ENCODE peak calls at places on chromosomes 1 and 21, in six cellular contexts. W, E, R, S, C and P are unnamed samples.

GRCh38 chr1:185409345-185409744 is 92.3 kb upstream of the IVNS1ABP start:
- DNase-seq in W (no peak), E (no peak), R (no peak), S (no peak), C (no peak), P (no peak)

GRCh38 chr1:40143891-40144575 is 17.2 kb upstream of the RLF start:
- DNase-seq in W (no peak), E (peak), R (peak), S (peak), C (no peak), P (peak)

GRCh38 chr1:54326577-54327385 is 79.4 kb downstream of the SSBP3 start:
- DNase-seq in W (no peak), E (no peak), R (no peak), S (no peak), C (no peak), P (no peak)

GRCh38 chr1:15201221-15201620 is 45.8 kb upstream of the FHAD1 start:
- DNase-seq in W (no peak), E (no peak), R (no peak), S (no peak), C (no peak), P (no peak)

GRCh38 chr1:104617474-104617873 is 867.8 kb downstream of the AMY1C start:
- DNase-seq in W (no peak), E (no peak), R (no peak), S (no peak), C (no peak), P (no peak)

GRCh38 chr1:60279798-60280197 is 206.2 kb upstream of the C1orf87 start:
- DNase-seq in W (no peak), E (no peak), R (no peak), S (no peak), C (no peak), P (peak)

GRCh38 chr1:198701766-198702539 is 63.1 kb downstream of the PTPRC start:
- DNase-seq in W (no peak), E (no peak), R (no peak), S (no peak), C (no peak), P (no peak)

GRCh38 chr1:206809504-206810084 is 37.3 kb upstream of the IL10 start:
- DNase-seq in W (no peak), E (peak), R (no peak), S (no peak), C (no peak), P (peak)

GRCh38 chr1:160340146-160340545 is 2.9 kb downstream of the COPA start:
- DNase-seq in W (no peak), E (no peak), R (no peak), S (no peak), C (no peak), P (no peak)

GRCh38 chr1:211680752-211681327 is 5.4 kb upstream of the NEK2 start:
- DNase-seq in W (no peak), E (peak), R (peak), S (peak), C (peak), P (peak)

GRCh38 chr1:119448112-119448511 is 33.2 kb downstream of the HSD3B2 start:
- DNase-seq in W (no peak), E (no peak), R (no peak), S (no peak), C (no peak), P (no peak)

GRCh38 chr1:6261615-6261995 is 707 bp upstream of the GPR153 start:
- DNase-seq in W (no peak), E (no peak), R (peak), S (no peak), C (no peak), P (no peak)

GRCh38 chr1:96487961-96488360 is 233.6 kb upstream of the PTBP2 start:
- DNase-seq in W (no peak), E (no peak), R (no peak), S (no peak), C (no peak), P (no peak)

GRCh38 chr1:173420330-173420806 is 56.8 kb upstream of the PRDX6 start:
- DNase-seq in W (no peak), E (peak), R (peak), S (peak), C (peak), P (peak)

GRCh38 chr21:31974454-31974985 is 101.7 kb downstream of the HUNK start:
- DNase-seq in W (no peak), E (no peak), R (no peak), S (no peak), C (no peak), P (no peak)

GRCh38 chr1:185479781-185480180 is 162.7 kb upstream of the IVNS1ABP start:
- DNase-seq in W (no peak), E (no peak), R (no peak), S (no peak), C (no peak), P (no peak)

GRCh38 chr1:20405893-20406604 is 80.0 kb downstream of the CAMK2N1 start:
- DNase-seq in W (no peak), E (no peak), R (no peak), S (no peak), C (peak), P (peak)

GRCh38 chr1:15803380-15803779 is 4.1 kb downstream of the UQCRHL start:
- DNase-seq in W (no peak), E (no peak), R (no peak), S (no peak), C (no peak), P (peak)

GRCh38 chr1:99627615-99628014 is 18.3 kb upstream of the PALMD start:
- DNase-seq in W (no peak), E (no peak), R (no peak), S (no peak), C (no peak), P (no peak)

GRCh38 chr1:53567458-53568250 is 108.5 kb downstream of the DMRTB1 start:
- DNase-seq in W (no peak), E (no peak), R (no peak), S (no peak), C (no peak), P (no peak)

GRCh38 chr1:13828454-13829151 is 128.6 kb downstream of the PRDM2 start:
- DNase-seq in W (no peak), E (no peak), R (peak), S (no peak), C (no peak), P (no peak)

GRCh38 chr1:179883739-179884138 is 1.7 kb downstream of the TOR1AIP1 start:
- DNase-seq in W (no peak), E (no peak), R (no peak), S (peak), C (no peak), P (peak)

GRCh38 chr1:15152318-15153183 is 996 bp upstream of the TMEM51 start:
- DNase-seq in W (peak), E (peak), R (peak), S (no peak), C (no peak), P (peak)

GRCh38 chr1:234256359-234256758 is 116.9 kb upstream of the COA6 start:
- DNase-seq in W (no peak), E (no peak), R (no peak), S (no peak), C (no peak), P (peak)

GRCh38 chr1:63710776-63711175 is 63.0 kb upstream of the ROR1 start:
- DNase-seq in W (no peak), E (no peak), R (no peak), S (no peak), C (no peak), P (no peak)

GRCh38 chr1:169921080-169921479 is 27.4 kb upstream of the SCYL3 start:
- DNase-seq in W (no peak), E (no peak), R (no peak), S (no peak), C (no peak), P (no peak)

GRCh38 chr1:151515265-151515664 is 4.1 kb downstream of the CGN start:
- DNase-seq in W (no peak), E (no peak), R (no peak), S (no peak), C (no peak), P (no peak)

GRCh38 chr1:70465911-70466310 is 54.8 kb downstream of the CTH start:
- DNase-seq in W (no peak), E (no peak), R (no peak), S (no peak), C (no peak), P (no peak)

GRCh38 chr1:92980732-92981647 is 19.7 kb upstream of the DIPK1A start:
- DNase-seq in W (no peak), E (no peak), R (no peak), S (peak), C (no peak), P (peak)

GRCh38 chr1:966603-967295 is 467 bp downstream of the PLEKHN1 start:
- DNase-seq in W (peak), E (peak), R (no peak), S (peak), C (no peak), P (peak)

GRCh38 chr1:35030338-35031102 is 1.2 kb downstream of the ZMYM6 start:
- DNase-seq in W (no peak), E (no peak), R (no peak), S (no peak), C (no peak), P (no peak)

GRCh38 chr1:44681905-44682900 is 7.7 kb downstream of the ARMH1 start:
- DNase-seq in W (no peak), E (no peak), R (peak), S (no peak), C (no peak), P (no peak)